ENCODE peak calls at places on chromosome 17, in five cellular contexts. One of them, this sample, is unnamed. For H3K79me2, the result is how much of the 10 kb centered on the place peaks cover.

GRCh38 chr17:72372185-72372584 is 251.4 kb downstream of the SOX9 start:
- DNase-seq in H1: no peak
- DNase-seq in mammary epithelial cell: no peak
- DNase-seq in GM23248: peak
- DNase-seq in GM12878: no peak
- DNase-seq in this sample: no peak

GRCh38 chr17:15106540-15106939 is 158.6 kb downstream of the PMP22 start:
- DNase-seq in H1: no peak
- DNase-seq in mammary epithelial cell: peak
- DNase-seq in GM23248: peak
- DNase-seq in GM12878: no peak
- DNase-seq in this sample: no peak

GRCh38 chr17:30378191-30378796 is 433 bp upstream of the CPD start:
- DNase-seq in H1: no peak
- DNase-seq in mammary epithelial cell: no peak
- DNase-seq in GM23248: peak
- DNase-seq in GM12878: no peak
- DNase-seq in this sample: peak

GRCh38 chr17:21358682-21359482 is 17.3 kb upstream of the KCNJ12 start:
- DNase-seq in H1: no peak
- DNase-seq in mammary epithelial cell: no peak
- DNase-seq in GM23248: peak
- DNase-seq in GM12878: no peak
- DNase-seq in this sample: no peak

GRCh38 chr17:60661489-60661888 is 16.2 kb upstream of the BCAS3 start:
- DNase-seq in H1: no peak
- DNase-seq in mammary epithelial cell: no peak
- DNase-seq in GM23248: no peak
- DNase-seq in GM12878: no peak
- DNase-seq in this sample: no peak

GRCh38 chr17:68700391-68700790 is 99.2 kb upstream of the FAM20A start:
- DNase-seq in H1: no peak
- DNase-seq in mammary epithelial cell: no peak
- DNase-seq in GM23248: no peak
- DNase-seq in GM12878: no peak
- DNase-seq in this sample: no peak

GRCh38 chr17:71081666-71082065 is 912.3 kb downstream of the KCNJ2 start:
- DNase-seq in H1: no peak
- DNase-seq in mammary epithelial cell: no peak
- DNase-seq in GM23248: no peak
- DNase-seq in GM12878: no peak
- DNase-seq in this sample: no peak

GRCh38 chr17:47742319-47743181 is 9.5 kb downstream of the TBX21 start:
- DNase-seq in H1: no peak
- DNase-seq in mammary epithelial cell: no peak
- DNase-seq in GM23248: no peak
- DNase-seq in GM12878: no peak
- DNase-seq in this sample: peak

GRCh38 chr17:73068322-73069153 is 23.9 kb downstream of the SLC39A11 start:
- DNase-seq in H1: no peak
- DNase-seq in mammary epithelial cell: peak
- DNase-seq in GM23248: peak
- DNase-seq in GM12878: no peak
- DNase-seq in this sample: no peak

GRCh38 chr17:6639651-6640535 is 618 bp downstream of the KIAA0753 start:
- DNase-seq in H1: no peak
- DNase-seq in mammary epithelial cell: peak
- DNase-seq in GM23248: peak
- DNase-seq in GM12878: no peak
- DNase-seq in this sample: peak

GRCh38 chr17:6098050-6098449 is 27.9 kb downstream of the WSCD1 start:
- DNase-seq in H1: no peak
- DNase-seq in mammary epithelial cell: no peak
- DNase-seq in GM23248: no peak
- DNase-seq in GM12878: no peak
- DNase-seq in this sample: no peak

GRCh38 chr17:71224824-71225575 is 895.8 kb upstream of the SOX9 start:
- DNase-seq in H1: no peak
- DNase-seq in mammary epithelial cell: peak
- DNase-seq in GM23248: no peak
- DNase-seq in GM12878: no peak
- DNase-seq in this sample: no peak

GRCh38 chr17:79354173-79354820 is 256.6 kb downstream of the RBFOX3 start:
- DNase-seq in H1: no peak
- DNase-seq in mammary epithelial cell: no peak
- DNase-seq in GM23248: no peak
- DNase-seq in GM12878: no peak
- DNase-seq in this sample: no peak

GRCh38 chr17:34726536-34727384 is 147.4 kb downstream of the TMEM132E start:
- DNase-seq in H1: no peak
- DNase-seq in mammary epithelial cell: no peak
- DNase-seq in GM23248: no peak
- DNase-seq in GM12878: no peak
- DNase-seq in this sample: no peak

GRCh38 chr17:77306790-77307478 is 166.2 kb downstream of the SEC14L1 start:
- DNase-seq in H1: no peak
- DNase-seq in mammary epithelial cell: no peak
- DNase-seq in GM23248: no peak
- DNase-seq in GM12878: no peak
- DNase-seq in this sample: no peak

GRCh38 chr17:40179923-40180659 is 2.8 kb downstream of the RAPGEFL1 start:
- DNase-seq in H1: no peak
- DNase-seq in mammary epithelial cell: peak
- DNase-seq in GM23248: peak
- DNase-seq in GM12878: no peak
- DNase-seq in this sample: no peak

DNA sequence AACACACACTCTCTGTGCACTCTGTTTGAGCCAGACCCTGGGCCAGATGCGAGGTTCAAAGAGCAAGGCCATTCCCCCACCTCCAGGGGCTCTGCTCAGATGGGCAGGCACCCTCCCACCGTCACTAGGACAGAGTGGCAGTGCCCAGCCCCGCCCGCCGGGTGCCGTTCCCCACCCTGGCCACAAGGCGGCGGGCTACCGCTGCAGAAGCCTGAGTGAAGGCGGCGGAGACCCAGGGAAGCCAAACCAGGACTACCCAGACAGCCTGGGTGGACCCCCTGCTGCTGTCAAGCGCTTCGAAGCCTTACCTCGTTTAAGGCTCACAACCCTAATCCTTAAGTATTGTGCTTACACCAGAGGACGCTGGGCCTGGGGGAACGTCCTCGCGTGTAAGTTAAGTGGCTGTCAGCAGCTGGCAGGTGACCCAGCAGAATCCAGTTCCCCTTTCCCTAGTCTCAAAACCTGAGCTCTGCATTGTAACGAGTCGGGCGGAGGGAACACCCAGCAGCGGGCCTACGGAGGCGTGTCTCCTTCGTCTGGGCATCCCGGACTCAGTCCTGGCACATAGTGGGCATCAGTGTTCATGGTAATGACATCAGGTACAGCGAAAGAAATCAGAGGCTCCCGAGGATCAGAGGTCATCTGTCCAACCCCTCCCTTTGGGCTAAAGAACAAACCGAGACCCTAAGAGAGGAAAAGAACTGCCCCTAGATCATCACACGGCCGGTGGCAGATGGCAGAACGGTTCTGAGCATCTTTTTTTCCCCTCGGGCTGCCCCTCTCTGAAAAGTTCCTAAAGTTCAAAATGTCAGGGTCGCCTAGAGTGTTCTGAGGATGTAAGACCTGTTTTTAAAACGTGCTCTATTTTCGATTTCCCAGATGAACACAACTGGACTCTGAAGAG is 4.4 kb downstream of the ARHGAP27 start:
- DNase-seq in H1: no peak
- DNase-seq in mammary epithelial cell: peak
- DNase-seq in GM23248: peak
- DNase-seq in GM12878: no peak
- DNase-seq in this sample: peak
- H3K4me3 ChIP-seq in H1: no peak
- H3K4me3 ChIP-seq in mammary epithelial cell: no peak
- H3K4me3 ChIP-seq in GM23248: peak
- H3K4me3 ChIP-seq in GM12878: peak
- H3K4me3 ChIP-seq in this sample: peak

GRCh38 chr17:38564254-38564605 is 41.5 kb downstream of the SRCIN1 start:
- DNase-seq in H1: no peak
- DNase-seq in mammary epithelial cell: no peak
- DNase-seq in GM23248: no peak
- DNase-seq in GM12878: no peak
- DNase-seq in this sample: no peak
- TF ChIP-seq EZH2 in H1: no peak
- TF ChIP-seq EZH2 in mammary epithelial cell: no peak
- TF ChIP-seq EZH2 in GM23248: no peak
- TF ChIP-seq EZH2 in GM12878: no peak
- TF ChIP-seq EZH2 in this sample: no peak

GRCh38 chr17:75245011-75245410 is 16.4 kb downstream of the GGA3 start:
- DNase-seq in H1: no peak
- DNase-seq in mammary epithelial cell: no peak
- DNase-seq in GM23248: no peak
- DNase-seq in GM12878: no peak
- DNase-seq in this sample: no peak

GRCh38 chr17:75246404-75246803 is 15.0 kb downstream of the GGA3 start:
- DNase-seq in H1: no peak
- DNase-seq in mammary epithelial cell: no peak
- DNase-seq in GM23248: no peak
- DNase-seq in GM12878: no peak
- DNase-seq in this sample: no peak

GRCh38 chr17:75252039-75252816 is 9.2 kb downstream of the GGA3 start:
- DNase-seq in H1: no peak
- DNase-seq in mammary epithelial cell: no peak
- DNase-seq in GM23248: no peak
- DNase-seq in GM12878: no peak
- DNase-seq in this sample: no peak

GRCh38 chr17:75249564-75249963 is 11.8 kb downstream of the GGA3 start:
- DNase-seq in H1: no peak
- DNase-seq in mammary epithelial cell: no peak
- DNase-seq in GM23248: no peak
- DNase-seq in GM12878: no peak
- DNase-seq in this sample: no peak

GRCh38 chr17:75250009-75250471 is 11.4 kb downstream of the GGA3 start:
- DNase-seq in H1: no peak
- DNase-seq in mammary epithelial cell: no peak
- DNase-seq in GM23248: peak
- DNase-seq in GM12878: peak
- DNase-seq in this sample: no peak
- H3K79me2 ChIP-seq in H1: under half
- H3K79me2 ChIP-seq in mammary epithelial cell: half or more
- H3K79me2 ChIP-seq in GM23248: half or more
- H3K79me2 ChIP-seq in GM12878: under half
- H3K79me2 ChIP-seq in this sample: under half

DNA sequence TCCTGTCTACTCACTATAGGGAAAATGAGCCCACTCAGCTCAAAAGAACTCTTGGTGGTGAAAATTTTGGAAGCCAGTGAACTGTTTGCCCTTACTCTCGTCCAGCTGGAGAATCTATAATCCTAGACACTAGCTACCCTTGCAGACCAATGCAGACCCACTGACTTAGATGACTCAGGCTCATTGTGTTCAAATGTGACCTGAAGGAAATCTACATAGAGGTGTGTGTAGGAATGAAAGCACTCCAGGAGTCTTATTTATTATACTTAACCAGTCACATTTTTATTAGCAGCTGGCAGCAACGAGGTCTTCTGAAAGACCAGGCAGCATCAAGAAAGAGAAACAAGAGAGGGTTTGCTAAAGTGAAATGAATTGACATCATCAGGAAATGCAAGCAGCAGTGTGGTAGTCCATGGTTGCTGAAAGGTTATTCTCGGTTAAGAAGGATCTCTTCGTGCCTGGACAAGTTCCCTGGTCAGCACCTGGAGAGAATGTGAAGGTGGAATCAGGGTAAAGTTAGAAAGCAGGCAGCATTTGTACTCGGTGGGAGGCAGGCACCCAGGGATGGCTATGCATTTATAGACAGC is 1.4 kb downstream of the KRTAP29-1 start:
- DNase-seq in H1: no peak
- DNase-seq in mammary epithelial cell: peak
- DNase-seq in GM23248: no peak
- DNase-seq in GM12878: no peak
- DNase-seq in this sample: no peak
- H3K4me3 ChIP-seq in H1: no peak
- H3K4me3 ChIP-seq in mammary epithelial cell: no peak
- H3K4me3 ChIP-seq in GM23248: no peak
- H3K4me3 ChIP-seq in GM12878: no peak
- H3K4me3 ChIP-seq in this sample: no peak

DNA sequence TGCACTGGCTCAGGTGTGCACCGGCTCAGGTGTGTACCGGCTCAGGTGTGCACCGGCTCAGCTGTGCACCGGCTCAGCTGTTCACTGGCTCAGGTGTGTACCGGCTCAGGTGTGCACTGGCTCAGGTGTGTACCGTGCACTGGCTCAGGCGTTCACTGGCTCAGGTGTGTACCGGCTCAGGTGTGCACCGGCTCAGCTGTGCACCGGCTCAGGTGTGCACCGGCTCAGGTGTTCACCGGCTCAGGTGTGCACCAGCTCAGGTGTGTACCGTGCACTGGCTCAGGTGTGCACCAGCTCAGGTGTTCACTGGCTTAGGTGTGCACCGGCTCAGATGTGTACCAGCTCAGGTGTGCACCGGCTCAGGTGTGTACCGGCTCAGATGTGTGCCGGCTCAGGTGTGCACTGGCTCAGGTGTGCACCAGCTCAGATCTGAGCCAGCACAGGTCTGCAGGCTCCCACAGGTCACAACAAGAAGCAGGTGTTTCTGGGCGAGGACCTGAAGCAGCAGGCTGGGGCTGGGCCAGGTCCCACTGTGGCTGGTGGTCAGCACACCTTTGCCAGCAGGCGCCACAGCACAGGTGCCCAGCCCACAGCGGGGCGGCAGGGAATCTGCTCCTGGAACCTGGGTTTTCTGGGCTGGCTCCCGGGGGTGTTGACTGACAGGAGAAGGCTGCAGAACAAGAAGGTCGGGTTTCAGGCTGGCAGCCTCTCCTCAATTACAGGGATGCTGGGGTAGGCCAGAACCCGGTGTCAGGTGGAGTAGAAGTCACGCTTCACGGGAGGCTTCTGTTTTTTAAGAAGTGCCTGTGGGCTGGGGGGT is 17.2 kb downstream of the METRNL start:
- DNase-seq in H1: no peak
- DNase-seq in mammary epithelial cell: no peak
- DNase-seq in GM23248: no peak
- DNase-seq in GM12878: no peak
- DNase-seq in this sample: no peak
- TF ChIP-seq EZH2 in H1: no peak
- TF ChIP-seq EZH2 in mammary epithelial cell: no peak
- TF ChIP-seq EZH2 in GM23248: no peak
- TF ChIP-seq EZH2 in GM12878: no peak
- TF ChIP-seq EZH2 in this sample: no peak

GRCh38 chr17:64223283-64223682 is 39.8 kb downstream of the TEX2 start:
- DNase-seq in H1: no peak
- DNase-seq in mammary epithelial cell: no peak
- DNase-seq in GM23248: no peak
- DNase-seq in GM12878: no peak
- DNase-seq in this sample: no peak
- H3K79me2 ChIP-seq in H1: under half
- H3K79me2 ChIP-seq in mammary epithelial cell: half or more
- H3K79me2 ChIP-seq in GM23248: half or more
- H3K79me2 ChIP-seq in GM12878: under half
- H3K79me2 ChIP-seq in this sample: half or more

GRCh38 chr17:76252040-76252954 is 12.0 kb upstream of the RNF157 start:
- DNase-seq in H1: no peak
- DNase-seq in mammary epithelial cell: peak
- DNase-seq in GM23248: peak
- DNase-seq in GM12878: no peak
- DNase-seq in this sample: no peak
- H3K4me3 ChIP-seq in H1: no peak
- H3K4me3 ChIP-seq in mammary epithelial cell: no peak
- H3K4me3 ChIP-seq in GM23248: peak
- H3K4me3 ChIP-seq in GM12878: peak
- H3K4me3 ChIP-seq in this sample: no peak

This sample was measured in neural progenitor cell.